ENCODE peak calls at places on chromosome 13, in ten cellular contexts. V is MV-4-11; Z is GM04504; K is NB4; I is CD4-positive, alpha-beta memory T cell; N is GM04503; L is cardiac fibroblast; B is PC-9; S is fibroblast of the aortic adventitia; X is esophagus squamous epithelium. P is an unnamed sample.

GRCh38 chr13:27857271-27857670 is 62.5 kb upstream of the PDX1 start:
- DNase-seq in I (no peak), V (no peak), K (no peak), L (no peak), X (no peak), Z (no peak), S (no peak), B (no peak), N (no peak), P (no peak)

GRCh38 chr13:105538346-105538745 is 997.1 kb downstream of the EFNB2 start:
- DNase-seq in V (no peak), K (no peak), N (no peak), S (no peak), X (no peak), B (no peak), I (no peak), Z (no peak), L (no peak), P (no peak)

GRCh38 chr13:99690426-99691189 is 189.3 kb downstream of the TM9SF2 start:
- DNase-seq in S (no peak), L (no peak), I (no peak), V (no peak), N (no peak), B (no peak), K (no peak), X (no peak), Z (no peak), P (no peak)

GRCh38 chr13:37667631-37668161 is 69.1 kb upstream of the POSTN start:
- DNase-seq in I (no peak), V (no peak), B (no peak), Z (no peak), N (peak), L (no peak), K (no peak), S (no peak), X (no peak), P (no peak)

GRCh38 chr13:30418075-30418715 is 4.1 kb upstream of the UBE2L5 start:
- DNase-seq in X (no peak), V (no peak), Z (no peak), B (no peak), S (no peak), K (no peak), I (no peak), L (no peak), N (no peak), P (no peak)

GRCh38 chr13:77620138-77620537 is 77.3 kb upstream of the SLAIN1 start:
- DNase-seq in V (no peak), K (no peak), N (no peak), B (no peak), S (no peak), Z (no peak), X (no peak), I (no peak), L (no peak), P (no peak)

GRCh38 chr13:30863796-30864195 is 42.3 kb upstream of the MEDAG start:
- DNase-seq in V (no peak), L (no peak), K (no peak), S (no peak), B (no peak), Z (no peak), I (no peak), X (no peak), N (no peak), P (no peak)

GRCh38 chr13:106941779-106942178 is 373.8 kb upstream of the ARGLU1 start:
- DNase-seq in B (no peak), S (no peak), V (no peak), N (no peak), Z (no peak), L (no peak), K (no peak), I (no peak), X (no peak), P (no peak)

GRCh38 chr13:45209229-45209628 is 8.4 kb upstream of the KCTD4 start:
- DNase-seq in S (peak), I (no peak), B (no peak), Z (no peak), N (no peak), K (peak), L (peak), V (peak), X (no peak), P (peak)

GRCh38 chr13:32811297-32811800 is 204.9 kb upstream of the KL start:
- DNase-seq in Z (peak), V (peak), L (no peak), S (no peak), I (no peak), N (no peak), X (no peak), K (peak), B (peak), P (no peak)

GRCh38 chr13:73167046-73167820 is 108.4 kb downstream of the KLF5 start:
- DNase-seq in N (no peak), L (no peak), S (no peak), V (no peak), I (no peak), K (no peak), B (no peak), Z (no peak), X (no peak), P (no peak)

GRCh38 chr13:83048419-83048818 is 833.9 kb downstream of the SLITRK1 start:
- DNase-seq in N (no peak), K (no peak), B (no peak), L (peak), S (peak), Z (no peak), I (no peak), V (no peak), X (no peak), P (no peak)

GRCh38 chr13:88651531-88651930 is 980.4 kb downstream of the SLITRK5 start:
- DNase-seq in I (no peak), L (no peak), N (no peak), Z (no peak), X (no peak), B (no peak), V (no peak), K (no peak), S (no peak), P (no peak)

GRCh38 chr13:27954406-27954851 is 14.7 kb downstream of the CDX2 start:
- DNase-seq in N (no peak), X (no peak), B (no peak), K (peak), L (no peak), S (no peak), V (no peak), I (no peak), Z (no peak), P (no peak)

GRCh38 chr13:114017966-114018365 is 44.1 kb upstream of the C13orf46 start:
- DNase-seq in N (no peak), Z (no peak), X (no peak), I (no peak), S (no peak), K (no peak), V (no peak), B (no peak), L (no peak), P (no peak)

GRCh38 chr13:36965767-36966166 is 33.4 kb downstream of the ALG5 start:
- DNase-seq in L (peak), X (no peak), S (peak), I (no peak), K (peak), B (peak), V (no peak), Z (peak), N (peak), P (peak)